ENCODE peak calls at places on chromosome 2, in nine cellular contexts. O, H, K, J, L, V, E, N and Y are unnamed samples.

GRCh38 chr2:158845869-158846268 is 50.8 kb downstream of the DAPL1 start:
- DNase-seq in J (no peak), N (no peak), K (no peak), O (no peak), L (peak), H (no peak), E (no peak), V (no peak), Y (no peak)

GRCh38 chr2:151947524-151948165 is 119.4 kb upstream of the ARL5A start:
- DNase-seq in V (peak), O (peak), L (peak), N (no peak), J (peak), H (no peak), K (no peak), E (no peak), Y (no peak)

GRCh38 chr2:239688098-239688497 is 287.3 kb upstream of the HDAC4 start:
- DNase-seq in H (no peak), K (no peak), V (no peak), O (no peak), E (no peak), J (no peak), N (peak), L (no peak), Y (no peak)

GRCh38 chr2:14137643-14138042 is 494.9 kb upstream of the LRATD1 start:
- DNase-seq in N (peak), V (no peak), O (no peak), J (peak), L (no peak), H (no peak), E (no peak), K (no peak), Y (no peak)

GRCh38 chr2:1514391-1515072 is 101.3 kb downstream of the TPO start:
- DNase-seq in J (no peak), K (no peak), N (no peak), H (no peak), O (no peak), V (no peak), E (peak), L (no peak), Y (peak)

GRCh38 chr2:130288467-130289403 is 54.0 kb upstream of the IMP4 start:
- DNase-seq in E (no peak), J (peak), O (no peak), N (no peak), H (no peak), K (peak), L (no peak), V (no peak), Y (no peak)

GRCh38 chr2:182754231-182754630 is 38.2 kb downstream of the DNAJC10 start:
- DNase-seq in O (no peak), E (no peak), N (no peak), J (no peak), V (no peak), L (peak), H (no peak), K (no peak), Y (no peak)

GRCh38 chr2:152396763-152397162 is 61.8 kb downstream of the FMNL2 start:
- DNase-seq in L (no peak), J (no peak), H (no peak), N (no peak), V (no peak), E (no peak), K (no peak), O (no peak), Y (no peak)

GRCh38 chr2:144358979-144359541 is 160.9 kb downstream of the ZEB2 start:
- DNase-seq in J (no peak), N (peak), O (no peak), L (peak), K (no peak), H (no peak), E (no peak), V (no peak), Y (no peak)

GRCh38 chr2:130834091-130834922 is 2.4 kb upstream of the ARHGEF4 start:
- DNase-seq in L (no peak), H (no peak), K (no peak), E (no peak), N (peak), O (no peak), V (no peak), J (peak), Y (peak)

GRCh38 chr2:24930768-24931167 is 10.7 kb upstream of the ADCY3 start:
- DNase-seq in J (no peak), K (no peak), N (no peak), L (no peak), E (no peak), V (no peak), H (no peak), O (no peak), Y (no peak)
- TF ChIP-seq POLR2A in J (no peak), K (no peak), N (no peak), L (no peak), E (no peak), V (no peak), H (no peak), O (no peak), Y (no peak)

GRCh38 chr2:237199577-237199976 is 113.9 kb downstream of the COPS8 start:
- DNase-seq in N (no peak), E (no peak), O (no peak), J (no peak), H (no peak), L (no peak), K (no peak), V (no peak), Y (peak)

GRCh38 chr2:237202288-237203030 is 116.8 kb downstream of the COPS8 start:
- DNase-seq in J (no peak), E (no peak), L (no peak), O (no peak), K (no peak), H (no peak), V (no peak), N (no peak), Y (peak)

GRCh38 chr2:237199082-237199481 is 113.4 kb downstream of the COPS8 start:
- DNase-seq in O (no peak), H (no peak), E (no peak), K (no peak), L (no peak), J (no peak), N (no peak), V (no peak), Y (peak)

GRCh38 chr2:237200462-237200861 is 114.8 kb downstream of the COPS8 start:
- DNase-seq in J (no peak), N (no peak), V (no peak), H (no peak), O (no peak), E (no peak), L (no peak), K (no peak), Y (peak)

GRCh38 chr2:237201461-237202287 is 116.0 kb downstream of the COPS8 start:
- DNase-seq in O (no peak), H (no peak), N (peak), L (no peak), E (no peak), J (no peak), V (peak), K (peak), Y (peak)
- H3K27ac ChIP-seq in O (no peak), H (no peak), N (peak), L (no peak), E (no peak), J (no peak), V (peak), K (peak), Y (peak)

DNA sequence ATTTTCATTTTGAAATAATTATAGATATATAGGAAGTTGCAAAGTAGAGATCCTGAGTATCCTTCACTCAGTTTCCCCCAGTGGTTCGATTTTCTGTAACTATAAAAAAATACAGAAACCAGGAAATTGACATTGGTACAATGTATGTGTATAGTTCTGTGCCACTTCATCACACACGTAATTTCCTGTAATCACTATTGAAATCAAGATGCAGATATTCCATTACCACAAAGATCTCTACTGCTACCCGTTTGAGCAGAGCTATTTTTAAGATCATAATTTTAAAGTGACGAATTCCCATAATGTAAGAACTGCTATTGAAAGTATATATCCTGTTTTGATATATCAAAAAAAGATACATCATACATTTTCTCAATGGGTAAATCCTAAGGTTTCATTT is 142.3 kb downstream of the BABAM2 start:
- DNase-seq in N (no peak), V (no peak), L (no peak), J (no peak), H (no peak), O (no peak), K (no peak), E (no peak), Y (no peak)
- TF ChIP-seq CTCF in N (no peak), V (no peak), L (no peak), J (no peak), H (no peak), O (no peak), K (no peak), E (no peak), Y (no peak)

DNA sequence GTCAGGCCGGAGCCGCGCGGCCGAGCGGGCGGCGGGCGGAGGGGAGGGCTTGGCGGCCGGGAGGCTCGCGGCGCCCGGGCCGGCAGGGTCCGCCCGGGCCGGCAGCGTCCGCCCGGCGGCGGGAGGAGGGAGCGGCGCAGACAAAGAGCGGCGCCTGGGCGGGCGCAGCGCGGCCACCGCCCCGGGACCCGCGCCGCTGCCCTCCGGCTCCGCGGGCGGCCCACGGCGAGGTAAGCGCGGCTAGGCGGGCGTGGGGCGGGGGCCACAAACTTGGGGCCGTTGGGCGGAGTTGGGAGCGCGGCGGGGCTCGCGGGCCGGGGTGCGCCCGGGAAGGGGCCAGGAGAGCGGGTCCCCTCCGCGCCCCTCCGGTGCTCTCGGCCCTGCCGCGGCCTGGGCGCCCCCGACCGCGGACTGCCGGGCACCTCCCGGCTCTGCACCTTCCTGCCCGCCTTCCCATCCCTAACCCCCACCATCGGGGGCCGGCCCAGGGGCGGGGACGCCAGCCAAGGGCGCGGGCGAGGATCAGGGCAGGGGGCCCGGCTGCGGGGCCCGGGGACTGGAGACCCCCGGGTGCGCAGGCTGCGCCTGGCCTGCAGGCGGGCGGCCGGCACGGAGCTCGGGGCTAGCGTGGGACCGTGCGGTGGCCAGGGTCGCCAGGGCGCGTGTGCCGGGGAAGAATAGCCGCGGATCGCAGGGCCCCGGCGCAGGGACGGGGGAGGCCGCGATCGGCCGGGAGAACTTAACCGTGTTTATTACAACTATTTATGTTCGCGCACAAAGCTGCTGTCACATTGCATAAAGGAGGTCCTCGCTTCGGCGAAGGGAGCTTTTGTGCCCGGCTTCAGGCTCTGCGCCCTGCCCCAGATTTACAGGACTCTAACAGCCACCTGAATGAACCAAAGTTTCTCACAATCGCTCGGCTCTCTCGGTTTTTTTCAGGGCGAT is at the start of gene NCK2:
- DNase-seq in N (no peak), V (no peak), E (peak), J (peak), K (no peak), H (peak), O (peak), L (peak), Y (no peak)
- TF ChIP-seq POLR2A in N (peak), V (peak), E (no peak), J (peak), K (no peak), H (no peak), O (peak), L (no peak), Y (no peak)

GRCh38 chr2:231258696-231259095 is 60.3 kb downstream of the ARMC9 start:
- DNase-seq in N (no peak), H (no peak), L (no peak), K (no peak), E (no peak), V (no peak), J (no peak), O (no peak), Y (no peak)
- H3K27ac ChIP-seq in N (no peak), H (no peak), L (no peak), K (no peak), E (no peak), V (no peak), J (no peak), O (no peak), Y (no peak)

DNA sequence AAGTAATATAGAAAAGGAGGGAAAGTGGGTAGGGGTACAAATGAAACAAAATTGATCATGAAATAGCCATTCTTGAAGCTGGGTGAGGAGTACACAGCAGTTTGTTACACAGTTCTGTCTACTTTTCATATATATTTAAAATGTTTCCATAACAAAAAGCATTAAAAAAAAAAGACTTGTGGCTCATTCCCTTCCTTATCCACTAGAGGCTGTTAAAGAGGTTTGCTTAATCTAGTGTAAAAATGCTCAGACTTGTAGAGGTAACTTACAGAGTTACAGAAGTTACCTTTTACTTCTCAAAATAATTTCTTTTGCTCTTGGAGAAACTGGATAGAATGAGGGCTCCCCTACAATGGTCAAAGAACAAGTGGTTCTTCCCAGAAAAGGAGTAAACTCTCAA is 8.1 kb upstream of the WIPF1 start:
- DNase-seq in H (no peak), O (no peak), N (peak), E (no peak), V (no peak), K (peak), L (peak), J (no peak), Y (no peak)
- TF ChIP-seq CTCF in H (no peak), O (no peak), N (peak), E (no peak), V (peak), K (peak), L (peak), J (no peak), Y (peak)

GRCh38 chr2:166375736-166376487 is at the start of gene SCN9A:
- DNase-seq in E (peak), N (peak), O (peak), K (no peak), J (peak), H (peak), V (peak), L (peak), Y (peak)
- TF ChIP-seq POLR2A in E (no peak), N (peak), O (no peak), K (no peak), J (peak), H (no peak), V (no peak), L (no peak), Y (peak)

DNA sequence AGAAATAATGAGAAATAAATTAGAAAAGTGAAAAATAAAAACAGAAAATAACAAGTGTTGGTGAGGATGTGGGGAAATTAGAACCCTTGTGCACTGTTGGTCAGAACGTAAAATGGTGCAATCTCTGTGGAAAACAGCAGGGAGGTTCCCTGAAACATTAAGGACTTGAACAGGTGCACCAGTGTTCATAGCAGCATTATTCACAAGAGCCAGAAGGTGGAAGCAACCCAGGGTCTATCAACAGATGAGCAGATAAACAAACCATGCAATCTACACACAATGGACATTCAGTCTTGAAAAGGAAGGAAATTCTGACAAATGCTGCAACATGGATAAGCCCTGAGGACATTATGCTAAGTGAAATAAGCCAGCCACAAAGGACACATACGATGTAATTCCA is 58.2 kb upstream of the TFCP2L1 start:
- DNase-seq in K (no peak), L (no peak), H (no peak), N (no peak), E (no peak), O (no peak), J (no peak), V (no peak), Y (no peak)
- H3K27ac ChIP-seq in K (no peak), L (no peak), H (no peak), N (no peak), E (no peak), O (no peak), J (no peak), V (no peak), Y (no peak)

DNA sequence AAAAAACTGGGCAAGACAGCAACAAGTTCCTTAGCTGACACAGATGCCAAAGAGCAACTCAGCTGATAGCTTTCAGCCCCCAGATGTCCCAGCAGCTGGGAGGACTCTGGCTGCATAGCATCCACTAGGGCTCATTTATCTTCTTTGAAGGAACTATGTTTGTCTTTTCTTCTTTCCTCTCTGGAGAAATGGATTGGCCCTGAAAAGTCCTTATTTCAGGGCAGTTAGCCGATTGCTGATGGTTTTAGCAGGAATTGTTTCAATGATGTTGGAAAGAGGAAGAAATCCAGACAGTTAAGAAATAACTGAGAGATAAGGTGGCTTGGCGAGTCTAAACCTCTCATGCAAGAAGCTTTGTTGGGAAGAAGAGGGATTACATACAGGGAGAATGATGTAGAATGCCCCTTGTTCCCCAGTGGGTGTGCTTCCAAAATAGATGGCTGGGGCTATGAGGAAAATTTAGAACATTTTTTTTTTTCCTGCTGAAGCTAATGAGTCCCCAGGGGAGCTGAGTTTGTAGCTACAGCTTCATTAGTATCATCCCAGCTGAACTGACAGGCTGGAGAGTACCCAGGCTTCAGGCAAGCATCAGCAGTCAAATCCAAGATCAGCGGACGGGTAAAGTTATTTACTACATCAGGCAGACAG is 33.6 kb upstream of the SERPINE2 start:
- DNase-seq in J (no peak), O (no peak), H (no peak), L (no peak), E (peak), V (no peak), N (no peak), K (no peak), Y (no peak)
- TF ChIP-seq CTCF in J (no peak), O (no peak), H (no peak), L (no peak), E (no peak), V (no peak), N (no peak), K (no peak), Y (no peak)

DNA sequence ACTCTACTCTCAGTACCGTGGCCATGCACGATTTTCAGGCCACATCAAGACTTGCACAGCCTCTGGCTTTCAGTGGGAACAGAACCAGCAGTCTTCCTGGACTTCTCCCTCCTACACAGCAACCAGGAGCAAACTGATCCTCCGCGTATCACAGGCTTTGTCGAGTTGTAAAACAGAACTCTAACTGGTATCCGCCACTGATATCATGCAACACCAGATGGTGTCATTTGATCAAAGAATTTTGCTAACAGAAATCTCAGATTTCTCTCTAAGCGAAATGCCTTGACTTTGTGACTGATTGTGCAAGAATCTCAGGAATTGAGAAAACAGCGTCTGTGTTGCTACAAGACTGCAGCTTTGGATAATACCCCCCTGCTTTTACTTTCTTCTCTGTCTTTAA is 85.7 kb downstream of the COPS8 start:
- DNase-seq in L (peak), N (peak), K (peak), H (peak), O (peak), E (no peak), J (peak), V (no peak), Y (peak)
- TF ChIP-seq POLR2A in L (no peak), N (no peak), K (no peak), H (no peak), O (no peak), E (no peak), J (peak), V (peak), Y (no peak)